ENCODE peak calls at places on chromosomes 13 and 19, in six cellular contexts. F is B cell, V is AG04450, Z is right atrium auricular region, X is tibial nerve, S is tibial artery. Y is an unnamed sample.

GRCh38 chr19:44050740-44051653 is 839 bp upstream of the ZNF223 start:
- DNase-seq in F (peak; percentile 28), V (no peak), Z (no peak), X (no peak), S (no peak), Y (no peak)

GRCh38 chr13:44932171-44932849 is 57.0 kb downstream of the NUFIP1 start:
- DNase-seq in F (no peak), V (no peak), Z (no peak), X (no peak), S (no peak), Y (no peak)

GRCh38 chr19:41700381-41701195 is 7.8 kb upstream of the CEACAM5 start:
- DNase-seq in F (no peak), V (no peak), Z (no peak), X (no peak), S (no peak), Y (no peak)

GRCh38 chr13:94344126-94344863 is 135.2 kb downstream of the DCT start:
- DNase-seq in F (no peak), V (no peak), Z (no peak), X (no peak), S (no peak), Y (no peak)

GRCh38 chr13:24648983-24649684 is 31.1 kb upstream of the ATP12A start:
- DNase-seq in F (no peak), V (no peak), Z (no peak), X (no peak), S (no peak), Y (no peak)

GRCh38 chr13:86403213-86403612 is 604.0 kb upstream of the SLITRK6 start:
- DNase-seq in F (no peak), V (no peak), Z (no peak), X (no peak), S (no peak), Y (no peak)

GRCh38 chr13:63327584-63327983 is 1911.9 kb upstream of the PCDH20 start:
- DNase-seq in F (no peak), V (no peak), Z (no peak), X (no peak), S (no peak), Y (no peak)

GRCh38 chr19:14031719-14032480 is at the start of gene IL27RA:
- DNase-seq in F (peak; percentile 86), V (no peak), Z (no peak), X (peak; percentile 35), S (peak; percentile 51), Y (peak; percentile 41)

GRCh38 chr13:99967498-99967883 is 4.1 kb downstream of the ZIC5 start:
- DNase-seq in F (no peak), V (no peak), Z (no peak), X (no peak), S (no peak), Y (no peak)

GRCh38 chr13:99693812-99694211 is 192.5 kb downstream of the TM9SF2 start:
- DNase-seq in F (no peak), V (no peak), Z (no peak), X (no peak), S (no peak), Y (no peak)

GRCh38 chr13:94182185-94182761 is 297.2 kb downstream of the DCT start:
- DNase-seq in F (no peak), V (no peak), Z (no peak), X (no peak), S (no peak), Y (no peak)

GRCh38 chr13:111460548-111461444 is 140.4 kb downstream of the TEX29 start:
- DNase-seq in F (no peak), V (peak; percentile 24), Z (no peak), X (no peak), S (no peak), Y (no peak)

GRCh38 chr13:51286135-51287002 is 53.1 kb upstream of the SERPINE3 start:
- DNase-seq in F (peak; percentile 77), V (peak; percentile 10), Z (peak; percentile 80), X (peak; percentile 74), S (peak; percentile 62), Y (peak; percentile 56)

GRCh38 chr19:5837768-5838364 is 1.6 kb downstream of the FUT6 start:
- DNase-seq in F (no peak), V (no peak), Z (no peak), X (no peak), S (no peak), Y (no peak)

GRCh38 chr13:43757266-43757665 is 29.5 kb downstream of the ENOX1 start:
- DNase-seq in F (no peak), V (no peak), Z (no peak), X (no peak), S (no peak), Y (no peak)

GRCh38 chr13:108218044-108218974 is at the start of gene ABHD13:
- DNase-seq in F (peak; percentile 94), V (peak; percentile 70), Z (peak; percentile 91), X (peak; percentile 69), S (peak; percentile 82), Y (peak; percentile 89)
- TF ChIP-seq CTCF in F (peak; percentile 27), V (no peak), Z (no peak), X (no peak), S (no peak), Y (no peak)

GRCh38 chr13:82147526-82147925 is 1734.7 kb downstream of the SLITRK1 start:
- DNase-seq in F (no peak), V (no peak), Z (no peak), X (no peak), S (no peak), Y (no peak)
- TF ChIP-seq CTCF in F (no peak), V (no peak), Z (no peak), X (no peak), S (no peak), Y (no peak)

GRCh38 chr19:2785244-2786000 is at the start of gene THOP1:
- DNase-seq in F (peak; percentile 99), V (peak; percentile 96), Z (peak; percentile 96), X (peak; percentile 98), S (peak; percentile 99), Y (peak; percentile 98)

GRCh38 chr19:2783781-2784145 is 690 bp upstream of the SGTA start:
- DNase-seq in F (no peak), V (no peak), Z (no peak), X (no peak), S (no peak), Y (no peak)

GRCh38 chr19:2782357-2782935 is 627 bp downstream of the SGTA start:
- DNase-seq in F (no peak), V (no peak), Z (no peak), X (no peak), S (no peak), Y (no peak)

GRCh38 chr19:2780284-2780683 is 2.8 kb downstream of the SGTA start:
- DNase-seq in F (no peak), V (no peak), Z (no peak), X (no peak), S (no peak), Y (no peak)

DNA sequence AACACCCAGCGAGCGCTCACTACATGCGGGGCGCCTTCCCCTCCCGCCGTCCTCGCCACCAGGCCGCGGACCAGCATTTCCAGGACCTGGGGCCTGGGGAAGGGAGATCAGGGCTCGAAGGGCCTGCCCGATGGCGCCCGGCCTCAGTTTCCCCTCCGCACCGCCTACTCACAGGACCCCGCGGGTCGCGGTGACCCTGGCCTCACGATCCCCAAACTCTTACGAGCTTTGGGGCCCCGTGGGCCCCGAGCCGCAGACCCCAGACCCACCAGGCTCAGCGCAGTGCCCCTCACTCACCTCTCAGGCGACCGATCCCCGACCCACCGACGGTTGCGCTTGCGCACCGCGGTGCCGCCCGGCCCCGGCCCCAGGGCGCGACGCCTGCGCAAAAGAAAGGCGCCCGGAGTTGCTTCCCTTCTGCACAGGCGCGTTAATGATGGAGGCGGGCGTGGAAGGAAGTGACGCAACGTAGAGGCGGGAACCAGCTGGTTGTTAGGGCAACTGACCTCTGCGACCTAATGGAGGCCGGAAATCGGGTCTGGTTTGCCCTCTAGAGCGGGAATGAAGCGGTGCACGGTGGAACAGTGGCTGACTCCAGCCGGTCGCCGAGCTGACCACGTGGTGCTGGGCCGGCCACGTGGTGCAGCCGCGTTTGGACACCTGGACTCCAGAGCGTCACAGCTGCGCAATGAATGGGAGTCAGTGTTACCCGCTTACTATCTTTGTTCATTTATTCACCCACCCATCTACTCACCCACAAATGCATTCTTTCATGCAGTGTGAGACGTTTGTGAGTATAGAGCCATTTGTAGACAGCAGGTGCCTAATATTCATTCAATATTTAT is at the start of gene SGTA:
- DNase-seq in F (peak; percentile 97), V (peak; percentile 98), Z (peak; percentile 99), X (peak; percentile 97), S (peak; percentile 98), Y (peak; percentile 94)
- TF ChIP-seq CTCF in F (peak; percentile 59), V (peak; percentile 53), Z (no peak), X (peak; percentile 56), S (peak; percentile 49), Y (peak; percentile 22)

DNA sequence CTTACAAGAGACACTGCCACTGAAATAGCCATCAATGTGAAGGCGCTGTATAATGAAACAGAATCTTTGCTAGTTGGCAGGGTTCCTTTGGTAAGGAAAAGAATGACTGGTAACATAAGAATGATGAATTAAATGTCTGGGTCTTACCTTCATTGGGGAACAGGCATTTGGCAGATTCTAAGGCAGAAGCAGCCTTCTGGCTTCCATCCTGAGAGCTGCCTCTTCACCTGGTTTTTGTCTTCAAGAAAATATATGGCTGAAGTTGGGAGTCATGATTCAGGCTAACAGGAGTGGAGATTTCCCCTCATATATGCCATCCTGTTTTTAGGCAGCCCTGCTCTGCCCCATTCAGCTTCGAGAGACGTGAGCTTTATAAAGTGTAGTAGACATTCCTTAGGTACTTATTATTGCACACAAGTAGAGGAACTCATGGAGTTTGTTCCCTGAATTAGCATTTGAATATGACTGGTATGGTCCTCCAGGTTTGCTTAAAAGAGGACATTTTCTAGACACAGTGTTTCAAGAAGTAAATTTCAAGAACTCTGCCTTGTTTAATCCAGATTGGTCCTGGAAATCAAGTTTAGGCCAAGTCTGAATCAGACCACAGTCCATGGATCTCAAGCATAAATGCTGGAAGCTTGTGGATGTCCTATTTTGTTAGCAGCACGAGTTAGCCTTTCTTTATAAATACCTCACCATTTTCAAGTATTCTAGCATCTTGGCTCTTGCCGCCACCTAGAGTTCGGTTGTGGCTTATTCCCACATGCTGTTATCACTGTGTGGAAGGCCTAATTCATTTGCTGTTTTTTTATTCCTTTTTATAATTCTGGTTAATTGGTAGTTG is 56.2 kb upstream of the AKAP11 start:
- DNase-seq in F (peak; percentile 6), V (peak; percentile 15), Z (no peak), X (no peak), S (no peak), Y (peak; percentile 41)
- TF ChIP-seq CTCF in F (peak; percentile 15), V (peak; percentile 77), Z (no peak), X (peak; percentile 16), S (no peak), Y (no peak)

GRCh38 chr19:50500753-50501151 is 10.2 kb downstream of the JOSD2 start:
- DNase-seq in F (no peak), V (no peak), Z (no peak), X (no peak), S (no peak), Y (no peak)
- TF ChIP-seq CTCF in F (no peak), V (no peak), Z (no peak), X (no peak), S (no peak), Y (no peak)

GRCh38 chr19:35760711-35761349 is 2.9 kb downstream of the PROSER3 start:
- DNase-seq in F (no peak), V (no peak), Z (no peak), X (no peak), S (no peak), Y (no peak)
- TF ChIP-seq CTCF in F (no peak), V (no peak), Z (no peak), X (no peak), S (no peak), Y (no peak)

GRCh38 chr19:55452381-55453325 is 8.8 kb downstream of the ISOC2 start:
- DNase-seq in F (no peak), V (peak; percentile 27), Z (peak; percentile 76), X (peak; percentile 43), S (peak; percentile 42), Y (peak; percentile 81)
- TF ChIP-seq CTCF in F (no peak), V (no peak), Z (no peak), X (no peak), S (no peak), Y (no peak)

Y was measured in mesothelial cell of epicardium.